ENCODE peak calls at places on chromosomes 1 and 21, in nine cellular contexts. Q is GM06990; J is stimulated activated CD8-positive, alpha-beta memory T cell treated with anti-CD3 and anti-CD28 coated beads, Interleukin-4, amount 100 ng/mL, for 4 hours; R is H9; P is epithelial cell of esophagus; Z is pancreas; W is amygdala; L is activated T-helper 1 cell treated with anti-CD3 and anti-CD28 coated beads, Interleukin-12 subunit alpha, Interleukin-12 subunit beta, Interleukin-2, Interleukin-4 antibody, amounts not matched to agents 30 ng/mL and 10 ng/mL and 1 ng/mL, durations not matched to agents 14 hours and 24 hours and 36 hours; B is NCI-H226. A is an unnamed sample.

GRCh38 chr1:46490603-46491499 is 1.2 kb downstream of the DMBX1 start:
- DNase-seq in P (peak), L (no peak), Q (no peak), J (no peak), B (no peak), W (no peak), Z (no peak), R (no peak), A (no peak)

GRCh38 chr1:7207875-7208646 is 422.8 kb downstream of the CAMTA1 start:
- DNase-seq in J (no peak), B (peak), Z (peak), Q (no peak), R (peak), P (peak), L (peak), W (peak), A (no peak)

GRCh38 chr1:229244091-229244490 is 26.8 kb upstream of the RAB4A start:
- DNase-seq in Z (no peak), Q (no peak), R (no peak), B (no peak), P (no peak), L (no peak), J (no peak), W (no peak), A (no peak)

GRCh38 chr1:67688526-67689219 is 3.7 kb downstream of the GADD45A start:
- DNase-seq in P (peak), Z (no peak), R (no peak), J (no peak), B (no peak), L (no peak), Q (no peak), W (no peak), A (no peak)

GRCh38 chr1:44031051-44031899 is at the start of gene SLC6A9:
- DNase-seq in R (peak), P (peak), J (no peak), Z (peak), L (peak), Q (peak), W (peak), B (peak), A (peak)

GRCh38 chr1:181126871-181127587 is 38.5 kb downstream of the IER5 start:
- DNase-seq in R (no peak), L (no peak), Z (no peak), W (no peak), J (no peak), B (no peak), P (peak), Q (no peak), A (no peak)

GRCh38 chr1:145987926-145988325 is 8.5 kb downstream of the TXNIP start:
- DNase-seq in L (no peak), R (no peak), Q (no peak), B (no peak), J (no peak), P (no peak), W (no peak), Z (no peak), A (no peak)

GRCh38 chr1:92538413-92539061 is 51.8 kb upstream of the GFI1 start:
- DNase-seq in R (no peak), B (no peak), Q (peak), P (no peak), J (no peak), W (no peak), Z (no peak), L (no peak), A (no peak)

GRCh38 chr1:207806531-207807394 is 54.9 kb downstream of the CD46 start:
- DNase-seq in J (no peak), Z (no peak), P (no peak), B (peak), L (no peak), W (no peak), Q (no peak), R (no peak), A (no peak)

GRCh38 chr1:34162852-34163766 is 1.9 kb downstream of the CSMD2 start:
- DNase-seq in J (no peak), P (peak), B (peak), L (peak), Z (peak), R (peak), Q (peak), W (peak), A (peak)

GRCh38 chr1:182765416-182765815 is 24.2 kb upstream of the NPL start:
- DNase-seq in Q (no peak), B (no peak), L (no peak), Z (no peak), P (no peak), W (no peak), R (no peak), J (no peak), A (no peak)

GRCh38 chr1:44808063-44808937 is at the start of gene BTBD19:
- DNase-seq in P (no peak), Z (peak), R (peak), B (peak), L (peak), Q (no peak), J (no peak), W (peak), A (peak)

GRCh38 chr1:5562769-5563168 is 429.5 kb downstream of the NPHP4 start:
- DNase-seq in W (no peak), J (no peak), Q (no peak), Z (no peak), L (no peak), P (no peak), R (no peak), B (no peak), A (no peak)

GRCh38 chr21:43297989-43298388 is 128.9 kb downstream of the SIK1 start:
- DNase-seq in Q (no peak), J (no peak), B (no peak), L (no peak), P (no peak), W (no peak), Z (no peak), R (no peak), A (no peak)

GRCh38 chr1:107093385-107093784 is 36.9 kb downstream of the PRMT6 start:
- DNase-seq in Q (no peak), Z (no peak), J (no peak), R (no peak), B (peak), L (no peak), W (no peak), P (no peak), A (no peak)

GRCh38 chr1:17433261-17433660 is 6.2 kb downstream of the RCC2 start:
- DNase-seq in Q (no peak), R (no peak), P (no peak), Z (no peak), J (no peak), B (no peak), L (no peak), W (no peak), A (no peak)

GRCh38 chr1:55650449-55650848 is 435.3 kb upstream of the USP24 start:
- DNase-seq in R (no peak), Q (no peak), W (peak), P (no peak), J (no peak), B (no peak), Z (no peak), L (no peak), A (no peak)

GRCh38 chr21:23316190-23316589 is 2291.1 kb downstream of the MRPL39 start:
- DNase-seq in J (no peak), Q (no peak), Z (no peak), L (no peak), W (no peak), P (no peak), R (no peak), B (no peak), A (no peak)

GRCh38 chr1:164765557-164765956 is 206.6 kb downstream of the PBX1 start:
- DNase-seq in R (no peak), L (no peak), Z (no peak), W (no peak), Q (no peak), P (peak), B (peak), J (no peak), A (peak)

A was measured in GM04504.